ENCODE peak calls at places on chromosomes 2 and 18, in five cellular contexts. X, P, J, B and D are unnamed samples.

GRCh38 chr2:119645173-119645846 is 33.7 kb upstream of the TMEM177 start:
- DNase-seq in X (no peak), P (no peak), J (no peak), B (peak), D (no peak)

GRCh38 chr18:73947180-73947989 is 200.2 kb downstream of the FBXO15 start:
- DNase-seq in X (no peak), P (no peak), J (no peak), B (no peak), D (no peak)

GRCh38 chr2:25161055-25161781 is 7.2 kb downstream of the POMC start:
- DNase-seq in X (no peak), P (no peak), J (no peak), B (no peak), D (no peak)

GRCh38 chr2:176680916-176681315 is 411.7 kb downstream of the MTX2 start:
- DNase-seq in X (no peak), P (no peak), J (no peak), B (no peak), D (no peak)

GRCh38 chr2:150062416-150062815 is 425.1 kb downstream of the RND3 start:
- DNase-seq in X (no peak), P (no peak), J (no peak), B (no peak), D (no peak)

GRCh38 chr2:212708346-212708745 is 169.7 kb upstream of the ERBB4 start:
- DNase-seq in X (no peak), P (no peak), J (no peak), B (no peak), D (no peak)

GRCh38 chr18:56709463-56709862 is 58.3 kb downstream of the WDR7 start:
- DNase-seq in X (peak), P (peak), J (peak), B (peak), D (peak)

GRCh38 chr2:121058852-121059558 is 226.0 kb downstream of the TFCP2L1 start:
- DNase-seq in X (no peak), P (no peak), J (no peak), B (peak), D (no peak)

GRCh38 chr2:224904390-224904789 is 137.9 kb downstream of the DOCK10 start:
- DNase-seq in X (no peak), P (no peak), J (no peak), B (no peak), D (no peak)

GRCh38 chr2:166256902-166257301 is 118.8 kb downstream of the SCN9A start:
- DNase-seq in X (no peak), P (no peak), J (no peak), B (no peak), D (no peak)

GRCh38 chr2:75654012-75654411 is 7.4 kb downstream of the MRPL19 start:
- DNase-seq in X (no peak), P (no peak), J (no peak), B (no peak), D (no peak)

GRCh38 chr2:71548589-71549485 is 95.5 kb downstream of the DYSF start:
- DNase-seq in X (no peak), P (peak), J (peak), B (peak), D (peak)

GRCh38 chr18:22265838-22266237 is 96.4 kb downstream of the GATA6 start:
- DNase-seq in X (no peak), P (no peak), J (no peak), B (no peak), D (no peak)

GRCh38 chr2:219405451-219405850 is 12.7 kb upstream of the DES start:
- DNase-seq in X (no peak), P (no peak), J (no peak), B (no peak), D (no peak)

GRCh38 chr2:120825370-120826259 is 89.9 kb downstream of the GLI2 start:
- DNase-seq in X (no peak), P (no peak), J (no peak), B (peak), D (no peak)

GRCh38 chr2:176643711-176644110 is 374.5 kb downstream of the MTX2 start:
- DNase-seq in X (no peak), P (peak), J (peak), B (peak), D (no peak)

GRCh38 chr2:204325468-204325867 is 219.8 kb upstream of the PARD3B start:
- DNase-seq in X (no peak), P (peak), J (peak), B (peak), D (peak)
- TF ChIP-seq GABPA in X (no peak), P (no peak), J (no peak), B (no peak), D (no peak)

DNA sequence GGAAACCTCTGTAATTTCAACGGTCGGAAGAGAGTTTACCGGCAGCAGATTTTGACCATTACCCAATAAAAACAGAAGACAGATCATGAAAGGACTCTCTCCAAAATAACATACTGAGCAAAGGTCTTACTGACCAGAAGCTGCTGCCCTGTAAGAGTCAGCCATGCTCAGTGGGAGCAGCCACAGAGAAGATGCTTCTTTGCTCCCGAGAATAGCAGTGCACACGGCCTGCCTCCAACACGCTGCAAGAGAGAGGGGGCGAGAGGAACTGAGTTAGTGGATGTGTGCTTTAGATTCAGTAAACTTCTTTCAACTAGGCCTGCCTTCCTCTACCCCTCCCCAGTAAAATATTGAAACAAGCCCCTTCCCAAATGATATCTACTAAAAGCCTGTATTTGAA is 103.7 kb downstream of the NCK2 start:
- DNase-seq in X (no peak), P (no peak), J (no peak), B (no peak), D (no peak)
- TF ChIP-seq REST in X (no peak), P (no peak), J (no peak), B (no peak), D (no peak)

DNA sequence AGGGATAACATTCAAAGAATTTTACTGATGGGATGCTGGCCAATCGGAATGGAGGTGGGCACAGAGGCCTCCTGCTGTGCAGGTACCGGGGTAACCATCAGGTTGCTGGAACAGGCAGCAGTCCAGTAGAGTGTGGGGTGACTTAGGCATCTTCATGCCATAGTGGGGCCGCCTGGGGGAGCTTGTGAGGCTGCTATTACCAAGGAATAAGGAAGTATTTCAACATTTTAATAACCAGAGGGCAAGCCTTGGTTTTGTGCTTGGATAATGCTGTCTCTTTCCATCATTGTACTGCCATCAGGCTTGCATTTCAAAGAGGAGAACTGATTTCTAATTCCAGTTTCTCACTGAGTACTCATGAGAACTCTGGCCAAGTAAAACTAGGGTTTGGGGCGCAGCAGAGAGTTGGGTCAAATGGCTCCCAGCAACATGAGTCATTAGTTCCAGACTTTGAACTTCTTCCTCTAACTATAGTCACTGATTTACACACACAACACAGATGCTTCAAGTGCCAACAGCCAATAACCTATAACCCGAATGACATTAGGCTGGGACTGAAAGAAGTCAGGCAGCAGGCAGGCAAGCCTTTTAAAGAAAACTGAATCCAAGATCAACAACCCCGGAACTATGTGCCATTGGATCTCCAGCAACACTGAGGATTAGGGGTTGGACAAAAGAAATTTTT is 56.1 kb upstream of the FHL2 start:
- DNase-seq in X (peak), P (peak), J (peak), B (no peak), D (no peak)
- TF ChIP-seq GABPA in X (no peak), P (no peak), J (no peak), B (no peak), D (no peak)

DNA sequence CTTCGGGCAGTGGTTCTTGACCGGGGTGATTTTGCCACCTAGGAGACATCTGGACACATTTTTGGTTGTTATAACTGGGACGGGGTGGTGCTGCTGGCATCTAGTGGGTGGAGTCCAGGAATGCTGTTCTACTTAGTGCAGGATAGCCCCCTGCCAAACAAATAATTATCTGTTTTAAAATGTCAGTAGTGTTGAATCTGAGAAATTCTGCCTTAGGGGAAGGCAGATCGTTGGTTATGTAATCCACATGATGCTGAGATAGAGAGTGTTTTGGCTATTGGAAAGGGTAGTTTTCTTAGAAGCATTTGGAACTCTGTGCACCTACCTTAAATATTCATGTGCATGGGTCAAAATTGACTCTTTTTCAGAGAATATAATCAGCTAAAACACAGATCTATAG is 199.0 kb downstream of the TPGS2 start:
- DNase-seq in X (no peak), P (no peak), J (no peak), B (no peak), D (no peak)
- TF ChIP-seq REST in X (no peak), P (no peak), J (no peak), B (no peak), D (no peak)